ENCODE peak calls at places on chromosomes 1 and 21, in five cellular contexts. I is NT2/D1, P is HepG2, O is GM12878, J is H1. L is an unnamed sample.

GRCh38 chr1:218426343-218426657 is 81.2 kb downstream of the TGFB2 start:
- DNase-seq in I (no peak), P (peak), J (no peak), O (no peak), L (no peak)

GRCh38 chr1:157069596-157069995 is 24.1 kb upstream of the ARHGEF11 start:
- DNase-seq in O (no peak), P (no peak), I (no peak), J (no peak), L (no peak)

GRCh38 chr1:160581970-160582369 is 2.7 kb upstream of the CD84 start:
- DNase-seq in O (no peak), I (no peak), J (no peak), P (peak), L (no peak)

GRCh38 chr1:2290595-2291510 is 62.7 kb downstream of the SKI start:
- DNase-seq in P (no peak), O (peak), I (no peak), J (no peak), L (no peak)

GRCh38 chr1:8423702-8424538 is 106.0 kb downstream of the SLC45A1 start:
- DNase-seq in I (no peak), P (peak), J (peak), O (no peak), L (peak)

GRCh38 chr1:193310569-193310968 is 124.2 kb upstream of the B3GALT2 start:
- DNase-seq in I (no peak), O (no peak), J (no peak), P (peak), L (no peak)

GRCh38 chr21:45152265-45152746 is 77.9 kb downstream of the ADARB1 start:
- DNase-seq in O (no peak), I (no peak), J (peak), P (no peak), L (peak)

GRCh38 chr1:243345205-243345604 is 89.4 kb downstream of the SDCCAG8 start:
- DNase-seq in P (no peak), O (no peak), I (no peak), J (no peak), L (no peak)

GRCh38 chr1:7783178-7783711 is 846 bp upstream of the PER3 start:
- DNase-seq in J (peak), P (peak), I (no peak), O (no peak), L (peak)

GRCh38 chr1:156394082-156394481 is 25.1 kb downstream of the RHBG start:
- DNase-seq in I (no peak), P (no peak), J (no peak), O (no peak), L (no peak)

GRCh38 chr1:147078606-147079399 is 93.5 kb downstream of the PRKAB2 start:
- DNase-seq in P (no peak), I (no peak), O (no peak), J (peak), L (no peak)

GRCh38 chr1:224177356-224177999 is 5.6 kb upstream of the DEGS1 start:
- DNase-seq in J (peak), O (no peak), I (no peak), P (no peak), L (no peak)

GRCh38 chr1:234737915-234738314 is 127.9 kb upstream of the IRF2BP2 start:
- DNase-seq in P (no peak), O (no peak), I (no peak), J (peak), L (no peak)

GRCh38 chr1:95057361-95057760 is 15.4 kb downstream of the ALG14 start:
- DNase-seq in J (no peak), O (no peak), P (no peak), I (no peak), L (no peak)

GRCh38 chr1:1626207-1627141 is 5.5 kb upstream of the MMP23B start:
- DNase-seq in O (no peak), I (no peak), J (peak), P (no peak), L (no peak)

GRCh38 chr1:55040953-55041494 is 1.7 kb downstream of the PCSK9 start:
- DNase-seq in O (no peak), I (no peak), P (no peak), J (no peak), L (no peak)

GRCh38 chr1:153791856-153792253 is 16.6 kb downstream of the SLC27A3 start:
- DNase-seq in O (no peak), J (no peak), P (no peak), I (no peak), L (no peak)

GRCh38 chr1:2053784-2054376 is 3.7 kb downstream of the PRKCZ start:
- DNase-seq in J (no peak), I (no peak), P (no peak), O (no peak), L (no peak)

GRCh38 chr1:182608850-182609610 is 4.8 kb upstream of the RGS16 start:
- DNase-seq in J (no peak), O (no peak), P (no peak), I (no peak), L (no peak)

GRCh38 chr1:205812271-205812877 is 624 bp downstream of the SLC41A1 start:
- DNase-seq in O (no peak), P (no peak), I (no peak), J (peak), L (peak)

GRCh38 chr1:169309178-169310166 is 58.1 kb downstream of the NME7 start:
- DNase-seq in O (peak), P (no peak), J (no peak), I (no peak), L (no peak)

GRCh38 chr1:17553970-17554369 is 14.5 kb downstream of the ARHGEF10L start:
- DNase-seq in I (no peak), O (peak), P (no peak), J (no peak), L (no peak)

GRCh38 chr1:18965206-18966173 is 9.0 kb upstream of the IFFO2 start:
- DNase-seq in P (no peak), J (no peak), O (no peak), I (peak), L (no peak)

GRCh38 chr21:28436286-28436932 is 556.3 kb downstream of the LTN1 start:
- DNase-seq in O (no peak), J (no peak), I (peak), P (no peak), L (no peak)

GRCh38 chr1:198437352-198437751 is 103.1 kb downstream of the ATP6V1G3 start:
- DNase-seq in I (no peak), O (no peak), J (no peak), P (no peak), L (no peak)

DNA sequence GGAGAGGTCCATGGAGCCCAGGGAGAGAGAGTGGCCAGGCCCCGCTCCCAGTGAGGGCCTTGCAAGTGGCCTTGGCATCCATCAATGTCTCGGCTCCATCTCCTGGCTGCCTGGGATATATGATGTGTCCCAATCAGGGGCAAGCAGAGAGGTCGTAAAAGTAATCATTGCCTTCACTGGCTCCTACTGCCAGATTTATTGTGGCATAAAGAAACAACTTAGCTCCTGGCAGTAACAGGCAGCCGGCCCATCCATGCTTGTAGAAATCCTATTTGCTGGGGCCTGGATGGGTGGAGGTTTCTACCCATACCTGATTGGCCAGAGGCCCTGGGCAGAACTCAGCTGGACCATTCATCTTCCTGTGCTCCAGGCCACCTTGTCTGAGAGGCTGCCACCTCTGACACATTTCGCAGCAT is 272.6 kb downstream of the MATN1 start:
- DNase-seq in J (peak), P (no peak), O (no peak), I (no peak), L (no peak)
- TF ChIP-seq SUZ12 in J (no peak), P (no peak), O (no peak), I (no peak), L (no peak)

GRCh38 chr1:197130677-197131304 is 15.7 kb downstream of the ASPM start:
- DNase-seq in P (no peak), J (no peak), O (no peak), I (no peak), L (no peak)
- TF ChIP-seq SUZ12 in P (no peak), J (no peak), O (no peak), I (no peak), L (no peak)

GRCh38 chr1:38569932-38570356 is 289.6 kb downstream of the RRAGC start:
- DNase-seq in O (no peak), I (no peak), J (no peak), P (no peak), L (no peak)
- TF ChIP-seq SUZ12 in O (no peak), I (no peak), J (no peak), P (no peak), L (no peak)

GRCh38 chr1:59686574-59686973 is 128.2 kb upstream of the HOOK1 start:
- DNase-seq in O (no peak), J (no peak), I (no peak), P (no peak), L (no peak)

GRCh38 chr1:59685101-59685500 is 129.6 kb upstream of the HOOK1 start:
- DNase-seq in P (no peak), I (no peak), J (no peak), O (no peak), L (no peak)

GRCh38 chr1:59684698-59685097 is 130.1 kb upstream of the HOOK1 start:
- DNase-seq in I (no peak), O (no peak), J (no peak), P (no peak), L (no peak)

GRCh38 chr1:59686170-59686569 is 128.6 kb upstream of the HOOK1 start:
- DNase-seq in J (no peak), P (no peak), I (no peak), O (no peak), L (no peak)

GRCh38 chr1:59685666-59686065 is 129.1 kb upstream of the HOOK1 start:
- DNase-seq in P (no peak), J (no peak), I (no peak), O (no peak), L (no peak)
- TF ChIP-seq SUZ12 in P (no peak), J (no peak), I (no peak), O (no peak), L (no peak)

GRCh38 chr1:46487818-46488218 is 1.8 kb upstream of the DMBX1 start:
- DNase-seq in J (peak), O (no peak), P (no peak), I (peak), L (peak)
- TF ChIP-seq SUZ12 in J (no peak), O (no peak), P (no peak), I (no peak), L (no peak)

DNA sequence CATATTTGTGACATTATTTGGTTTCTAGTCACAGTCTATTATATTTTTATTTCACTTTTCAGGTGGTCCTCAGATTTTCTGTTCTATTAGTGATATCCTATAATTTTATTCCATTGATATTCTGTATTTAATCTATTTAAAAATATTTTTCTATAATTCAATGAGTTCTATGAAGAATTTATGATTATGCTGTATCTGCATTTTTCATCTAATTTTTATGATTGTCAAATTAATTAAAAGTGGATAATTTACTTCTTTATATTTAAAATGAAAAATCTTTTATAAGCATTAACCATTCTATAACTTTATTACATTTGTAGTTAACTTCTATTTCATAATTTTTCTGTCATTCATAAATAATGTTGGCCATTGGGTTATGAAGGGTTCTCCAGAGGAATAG is 387.4 kb upstream of the LRRC7 start:
- DNase-seq in P (no peak), O (no peak), J (no peak), I (no peak), L (no peak)
- TF ChIP-seq SUZ12 in P (no peak), O (no peak), J (no peak), I (no peak), L (no peak)

GRCh38 chr1:245290836-245291235 is 136.1 kb downstream of the KIF26B start:
- DNase-seq in O (no peak), I (no peak), P (no peak), J (no peak), L (no peak)
- TF ChIP-seq SUZ12 in O (no peak), I (no peak), P (no peak), J (no peak), L (no peak)

GRCh38 chr1:227666286-227666685 is 68.8 kb downstream of the JMJD4 start:
- DNase-seq in I (no peak), O (no peak), P (no peak), J (no peak), L (no peak)

GRCh38 chr1:227661495-227661894 is 73.6 kb downstream of the JMJD4 start:
- DNase-seq in J (no peak), O (no peak), I (no peak), P (no peak), L (no peak)

GRCh38 chr1:227662933-227663332 is 72.2 kb downstream of the JMJD4 start:
- DNase-seq in J (no peak), O (no peak), P (no peak), I (no peak), L (no peak)
- TF ChIP-seq SUZ12 in J (no peak), O (no peak), P (no peak), I (no peak), L (no peak)

DNA sequence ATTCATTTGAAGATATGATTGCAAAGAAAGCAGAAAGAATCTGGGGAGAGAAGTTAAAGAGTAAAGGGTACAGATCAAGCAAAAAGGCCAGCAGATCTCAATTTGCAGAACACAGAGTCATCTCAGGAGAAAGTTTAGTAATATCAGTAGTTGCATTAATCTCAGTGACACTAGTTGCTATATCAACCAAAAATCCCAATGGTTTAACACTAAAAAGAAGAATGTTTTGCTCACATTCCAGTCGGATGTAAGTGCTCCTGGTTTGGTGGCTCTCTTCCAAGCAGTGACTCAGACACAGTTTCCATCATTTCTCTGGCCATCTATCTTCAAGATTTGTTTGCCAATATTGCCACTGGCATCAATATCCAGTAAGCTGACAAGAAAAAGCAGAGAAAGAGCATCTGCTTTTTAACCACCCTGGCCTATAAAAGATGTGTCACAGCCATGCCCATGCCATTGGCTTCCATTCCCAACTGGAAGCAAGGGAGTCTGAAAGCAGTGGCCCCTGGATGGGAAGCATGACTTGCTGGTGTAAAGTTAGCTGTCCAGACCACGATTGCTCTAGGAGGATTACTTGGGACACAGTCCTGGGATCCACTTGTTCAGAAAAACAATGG is 45.5 kb upstream of the AIM2 start:
- DNase-seq in O (peak), J (no peak), I (no peak), P (no peak), L (no peak)
- TF ChIP-seq SUZ12 in O (no peak), J (no peak), I (no peak), P (no peak), L (no peak)

DNA sequence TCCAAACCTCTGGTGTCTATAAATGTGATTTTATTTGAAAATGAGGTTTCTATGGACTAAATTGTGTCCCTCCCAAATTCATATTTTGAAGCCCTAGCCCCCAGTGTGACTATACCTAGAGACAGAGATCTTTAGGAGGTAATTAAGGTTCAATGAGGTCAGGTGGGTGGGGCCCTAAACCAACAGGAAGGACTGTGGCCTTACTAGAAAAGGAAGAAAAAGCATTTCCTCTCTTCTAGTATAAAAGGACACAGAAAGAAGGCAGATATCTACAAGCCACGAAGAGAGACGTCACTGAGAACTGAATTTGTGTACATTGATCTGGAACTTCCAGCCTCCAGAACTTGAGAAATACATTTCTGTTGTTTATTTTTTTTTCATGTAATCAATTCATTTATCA is 123.1 kb upstream of the RUNX1 start:
- DNase-seq in P (no peak), O (no peak), J (no peak), I (no peak), L (no peak)
- TF ChIP-seq SUZ12 in P (no peak), O (no peak), J (no peak), I (no peak), L (no peak)